ENCODE peak calls at places on chromosomes 13 and 19, in ten cellular contexts. E is body of pancreas, Z is ovary, R is testis, V is A549, U is uterus, T is H54, N is stomach, D is breast epithelium, C is IMR-90. O is an unnamed sample.

GRCh38 chr19:16899566-16900075 is 10.8 kb downstream of the F2RL3 start:
- DNase-seq in E (peak), Z (no peak), R (peak), V (peak), U (no peak), T (peak), N (peak), D (no peak), C (no peak), O (no peak)

GRCh38 chr19:6667114-6667627 is 2.8 kb downstream of the TNFSF14 start:
- DNase-seq in E (no peak), Z (no peak), R (no peak), V (no peak), U (no peak), T (no peak), N (no peak), D (no peak), C (no peak), O (no peak)

GRCh38 chr13:94726425-94726824 is 14.1 kb upstream of the SOX21 start:
- DNase-seq in E (no peak), Z (no peak), R (no peak), V (no peak), U (no peak), T (no peak), N (no peak), D (no peak), C (no peak), O (no peak)

GRCh38 chr13:112034846-112035245 is 32.1 kb upstream of the SOX1 start:
- DNase-seq in E (no peak), Z (no peak), R (no peak), V (no peak), U (no peak), T (no peak), N (no peak), D (no peak), C (no peak), O (no peak)

GRCh38 chr13:21149568-21149967 is 26.8 kb downstream of the SKA3 start:
- DNase-seq in E (no peak), Z (no peak), R (no peak), V (no peak), U (no peak), T (no peak), N (no peak), D (no peak), C (peak), O (no peak)

GRCh38 chr13:53775807-53776206 is 747.2 kb downstream of the OLFM4 start:
- DNase-seq in E (no peak), Z (no peak), R (no peak), V (no peak), U (no peak), T (no peak), N (no peak), D (no peak), C (no peak), O (no peak)

GRCh38 chr13:74090397-74090796 is 43.8 kb downstream of the KLF12 start:
- DNase-seq in E (no peak), Z (no peak), R (no peak), V (no peak), U (no peak), T (no peak), N (no peak), D (no peak), C (peak), O (no peak)

GRCh38 chr13:61833228-61833627 is 417.6 kb upstream of the PCDH20 start:
- DNase-seq in E (no peak), Z (no peak), R (no peak), V (no peak), U (no peak), T (no peak), N (no peak), D (no peak), C (no peak), O (no peak)

GRCh38 chr19:29967623-29968022 is 25.6 kb downstream of the URI1 start:
- DNase-seq in E (no peak), Z (no peak), R (peak), V (no peak), U (no peak), T (no peak), N (no peak), D (no peak), C (peak), O (no peak)

GRCh38 chr13:42380420-42381164 is 108.6 kb downstream of the AKAP11 start:
- DNase-seq in E (no peak), Z (no peak), R (no peak), V (no peak), U (no peak), T (no peak), N (no peak), D (no peak), C (no peak), O (no peak)

GRCh38 chr19:57351867-57352266 is 796 bp downstream of the ZNF304 start:
- DNase-seq in E (no peak), Z (no peak), R (no peak), V (no peak), U (no peak), T (no peak), N (no peak), D (no peak), C (peak), O (no peak)

GRCh38 chr19:18119243-18120105 is 21.9 kb downstream of the MAST3 start:
- DNase-seq in E (peak), Z (no peak), R (no peak), V (no peak), U (no peak), T (no peak), N (no peak), D (no peak), C (no peak), O (no peak)

GRCh38 chr19:38737297-38737865 is 6.9 kb downstream of the CAPN12 start:
- DNase-seq in E (no peak), Z (no peak), R (no peak), V (peak), U (no peak), T (no peak), N (no peak), D (no peak), C (no peak), O (no peak)

GRCh38 chr19:13060964-13061927 is 41.4 kb downstream of the LYL1 start:
- DNase-seq in E (peak), Z (peak), R (peak), V (peak), U (peak), T (peak), N (peak), D (peak), C (peak), O (peak)

GRCh38 chr13:73722120-73722519 is 412.1 kb downstream of the KLF12 start:
- DNase-seq in E (no peak), Z (no peak), R (no peak), V (peak), U (no peak), T (peak), N (no peak), D (no peak), C (peak), O (no peak)

GRCh38 chr19:3984908-3985642 is at the start of gene EEF2:
- DNase-seq in E (peak), Z (peak), R (peak), V (peak), U (peak), T (peak), N (peak), D (peak), C (peak), O (peak)

GRCh38 chr19:12721656-12722565 is 1.8 kb downstream of the TNPO2 start:
- DNase-seq in E (peak), Z (peak), R (peak), V (peak), U (peak), T (no peak), N (peak), D (peak), C (peak), O (peak)

GRCh38 chr13:108961542-108962125 is 332.2 kb downstream of the MYO16 start:
- DNase-seq in E (no peak), Z (no peak), R (no peak), V (peak), U (no peak), T (peak), N (no peak), D (no peak), C (peak), O (no peak)

GRCh38 chr13:39616087-39616694 is 13.2 kb upstream of the LHFPL6 start:
- DNase-seq in E (peak), Z (no peak), R (peak), V (peak), U (peak), T (peak), N (no peak), D (peak), C (peak), O (no peak)

GRCh38 chr19:18412610-18413239 is 6.5 kb upstream of the SSBP4 start:
- DNase-seq in E (no peak), Z (no peak), R (no peak), V (no peak), U (no peak), T (no peak), N (no peak), D (no peak), C (no peak), O (no peak)

GRCh38 chr13:45861352-45861751 is 9.8 kb upstream of the SIAH3 start:
- DNase-seq in E (no peak), Z (no peak), R (no peak), V (no peak), U (no peak), T (no peak), N (no peak), D (no peak), C (peak), O (no peak)

GRCh38 chr13:31945202-31945978 is 86.2 kb upstream of the FRY start:
- DNase-seq in E (peak), Z (no peak), R (peak), V (peak), U (peak), T (no peak), N (peak), D (peak), C (peak), O (peak)

GRCh38 chr13:51220706-51221105 is 1.5 kb upstream of the FAM124A start:
- DNase-seq in E (no peak), Z (no peak), R (no peak), V (no peak), U (no peak), T (no peak), N (no peak), D (no peak), C (no peak), O (no peak)

GRCh38 chr19:13588953-13589833 is 82.9 kb upstream of the CACNA1A start:
- DNase-seq in E (peak), Z (peak), R (peak), V (peak), U (peak), T (peak), N (peak), D (peak), C (peak), O (peak)

GRCh38 chr19:14669940-14670339 is 4.7 kb downstream of the ADGRE3 start:
- DNase-seq in E (no peak), Z (no peak), R (no peak), V (no peak), U (no peak), T (no peak), N (no peak), D (no peak), C (no peak), O (no peak)

GRCh38 chr13:37457594-37457993 is 141.0 kb downstream of the POSTN start:
- DNase-seq in E (no peak), Z (no peak), R (no peak), V (no peak), U (no peak), T (no peak), N (no peak), D (no peak), C (peak), O (no peak)

GRCh38 chr19:35555301-35556005 is 8.0 kb downstream of the ATP4A start:
- DNase-seq in E (peak), Z (no peak), R (no peak), V (peak), U (no peak), T (peak), N (no peak), D (no peak), C (peak), O (no peak)

GRCh38 chr19:42601811-42602443 is 7.2 kb upstream of the CEACAM8 start:
- DNase-seq in E (peak), Z (no peak), R (no peak), V (peak), U (no peak), T (peak), N (no peak), D (no peak), C (peak), O (no peak)

GRCh38 chr13:93227906-93228801 is 1.5 kb downstream of the GPC6 start:
- DNase-seq in E (peak), Z (peak), R (peak), V (peak), U (peak), T (peak), N (peak), D (no peak), C (peak), O (no peak)

GRCh38 chr13:114131581-114132418 is 623 bp downstream of the RASA3 start:
- DNase-seq in E (no peak), Z (peak), R (no peak), V (peak), U (peak), T (no peak), N (no peak), D (no peak), C (no peak), O (no peak)

GRCh38 chr13:110294146-110294545 is 12.8 kb downstream of the COL4A1 start:
- DNase-seq in E (no peak), Z (no peak), R (no peak), V (no peak), U (no peak), T (no peak), N (no peak), D (no peak), C (no peak), O (peak)

GRCh38 chr13:24307211-24308067 is 1.9 kb upstream of the C1QTNF9 start:
- DNase-seq in E (no peak), Z (no peak), R (peak), V (peak), U (no peak), T (no peak), N (peak), D (no peak), C (no peak), O (no peak)

GRCh38 chr19:28472843-28473242 is 740.1 kb downstream of the UQCRFS1 start:
- DNase-seq in E (peak), Z (no peak), R (no peak), V (no peak), U (no peak), T (no peak), N (peak), D (no peak), C (no peak), O (no peak)

GRCh38 chr19:31391518-31391917 is 42.3 kb upstream of the TSHZ3 start:
- DNase-seq in E (no peak), Z (no peak), R (no peak), V (no peak), U (no peak), T (no peak), N (no peak), D (no peak), C (no peak), O (no peak)

GRCh38 chr19:43780706-43781525 is at the start of gene KCNN4:
- DNase-seq in E (no peak), Z (no peak), R (no peak), V (peak), U (no peak), T (peak), N (peak), D (no peak), C (peak), O (no peak)

GRCh38 chr19:35247526-35248309 is 1.1 kb upstream of the LSR start:
- DNase-seq in E (peak), Z (peak), R (peak), V (peak), U (no peak), T (no peak), N (peak), D (peak), C (no peak), O (no peak)

GRCh38 chr13:46176756-46177155 is 5.2 kb downstream of the LCP1 start:
- DNase-seq in E (no peak), Z (no peak), R (no peak), V (no peak), U (no peak), T (no peak), N (no peak), D (no peak), C (no peak), O (no peak)

GRCh38 chr13:37225414-37226047 is 120.1 kb upstream of the CSNK1A1L start:
- DNase-seq in E (no peak), Z (no peak), R (no peak), V (no peak), U (no peak), T (no peak), N (no peak), D (no peak), C (peak), O (no peak)

GRCh38 chr13:33690321-33690720 is 127.6 kb upstream of the RFC3 start:
- DNase-seq in E (no peak), Z (no peak), R (no peak), V (no peak), U (no peak), T (no peak), N (no peak), D (no peak), C (no peak), O (no peak)

GRCh38 chr19:40365613-40366401 is 17.3 kb downstream of the PLD3 start:
- DNase-seq in E (peak), Z (peak), R (peak), V (peak), U (peak), T (peak), N (peak), D (peak), C (peak), O (no peak)

GRCh38 chr19:56312787-56313343 is 1.8 kb downstream of the ZSCAN5A start:
- DNase-seq in E (no peak), Z (no peak), R (no peak), V (no peak), U (no peak), T (no peak), N (no peak), D (no peak), C (no peak), O (no peak)

GRCh38 chr19:56314584-56315075 is at the start of gene ZSCAN5A:
- DNase-seq in E (peak), Z (peak), R (peak), V (peak), U (peak), T (peak), N (peak), D (peak), C (peak), O (peak)

GRCh38 chr19:56312337-56312736 is 2.3 kb downstream of the ZSCAN5A start:
- DNase-seq in E (no peak), Z (no peak), R (no peak), V (no peak), U (no peak), T (no peak), N (no peak), D (no peak), C (no peak), O (no peak)

GRCh38 chr19:56315076-56315828 is 613 bp upstream of the ZSCAN5A start:
- DNase-seq in E (peak), Z (peak), R (peak), V (peak), U (peak), T (peak), N (peak), D (peak), C (peak), O (peak)

GRCh38 chr19:56314018-56314583 is 538 bp downstream of the ZSCAN5A start:
- DNase-seq in E (no peak), Z (no peak), R (no peak), V (no peak), U (no peak), T (peak), N (no peak), D (no peak), C (peak), O (peak)
- TF ChIP-seq POLR2A in E (no peak), Z (no peak), R (no peak), V (no peak), U (no peak), T (no peak), N (no peak), D (no peak), C (no peak), O (no peak)

DNA sequence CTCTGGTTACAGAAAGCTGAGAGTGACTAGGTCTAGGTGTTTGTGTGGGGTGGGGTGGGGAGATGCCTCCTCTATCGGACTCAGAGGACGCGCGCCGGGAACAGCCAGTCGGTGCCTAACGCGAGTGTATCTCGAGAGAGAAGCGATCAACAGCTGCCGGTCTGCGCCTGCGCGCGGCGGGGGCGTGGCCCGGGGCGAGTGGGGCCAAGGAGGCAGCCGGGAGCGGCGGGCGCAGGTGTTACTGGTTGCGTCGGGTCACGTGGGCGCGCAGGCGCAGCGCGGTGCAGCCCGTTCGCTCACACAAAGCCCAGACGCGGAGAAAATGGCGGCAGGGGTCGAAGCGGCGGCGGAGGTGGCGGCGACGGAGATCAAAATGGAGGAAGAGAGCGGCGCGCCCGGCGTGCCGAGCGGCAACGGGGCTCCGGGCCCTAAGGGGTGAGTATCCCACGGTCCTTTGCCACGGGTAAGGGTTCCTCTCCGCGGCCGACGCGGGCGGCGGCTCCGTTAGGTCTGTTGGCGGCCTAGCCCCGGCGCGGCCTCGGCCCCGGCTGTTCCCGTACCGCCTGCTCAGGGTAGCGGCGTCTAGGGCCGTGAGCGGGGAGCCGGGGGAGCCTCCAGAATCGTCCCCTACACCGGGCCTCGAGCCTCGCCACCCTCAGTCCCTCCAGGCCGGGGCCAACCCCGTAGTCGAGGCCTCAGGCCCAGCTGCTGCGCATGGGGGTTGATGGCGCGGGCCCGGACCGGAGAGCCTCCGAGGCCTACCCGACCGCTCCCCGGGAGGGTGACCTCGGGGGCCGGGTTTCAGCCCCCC is at the start of gene HNRNPM:
- DNase-seq in E (peak), Z (peak), R (peak), V (peak), U (peak), T (peak), N (peak), D (peak), C (peak), O (peak)
- TF ChIP-seq POLR2A in E (peak), Z (peak), R (peak), V (peak), U (peak), T (peak), N (peak), D (peak), C (peak), O (peak)

DNA sequence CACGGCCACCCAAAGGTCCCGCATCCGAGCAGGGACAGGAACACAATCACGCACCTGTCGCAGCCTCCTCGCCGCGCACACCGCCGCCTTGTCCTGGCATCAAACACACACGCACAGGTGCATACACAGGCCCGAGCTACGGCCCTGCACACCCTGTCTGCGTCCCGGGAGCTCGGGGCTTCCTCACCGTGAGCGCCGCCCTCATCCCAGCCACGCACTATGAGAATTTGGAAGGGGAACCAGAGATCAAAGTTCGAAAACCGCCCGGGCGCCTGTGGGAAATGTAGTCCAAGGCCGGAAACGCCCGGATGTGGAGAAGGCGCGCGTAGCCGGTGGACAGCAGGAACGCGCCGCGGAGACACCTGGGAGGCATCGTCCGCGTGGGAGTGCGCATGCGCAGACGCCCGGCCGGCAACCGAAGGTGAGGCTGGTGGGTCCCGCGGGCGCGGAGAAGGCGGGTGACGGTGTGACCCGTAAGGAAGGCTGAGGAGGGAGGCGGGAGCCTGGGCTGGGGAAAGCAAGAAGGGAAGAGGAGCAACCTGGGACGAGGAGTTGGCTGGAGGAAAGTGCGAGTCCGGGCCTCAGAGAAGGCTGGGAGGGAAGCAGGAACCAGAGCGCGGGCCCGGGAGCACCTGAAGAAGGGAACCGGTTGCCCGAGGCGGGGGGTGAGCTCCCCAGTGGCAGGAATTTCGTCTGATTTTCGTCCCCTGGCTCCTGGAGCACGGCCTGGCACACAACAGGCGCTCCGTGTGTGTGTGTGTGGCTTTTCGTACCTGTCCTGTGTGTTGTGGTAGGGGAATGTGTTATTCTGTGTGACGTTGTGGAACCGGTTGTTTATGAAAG is at the start of gene ZNF567:
- DNase-seq in E (peak), Z (peak), R (peak), V (peak), U (peak), T (peak), N (peak), D (peak), C (peak), O (peak)
- TF ChIP-seq POLR2A in E (peak), Z (peak), R (no peak), V (peak), U (peak), T (peak), N (no peak), D (peak), C (no peak), O (peak)

GRCh38 chr13:20131057-20131832 is 29.6 kb downstream of the GJA3 start:
- DNase-seq in E (no peak), Z (no peak), R (no peak), V (no peak), U (no peak), T (no peak), N (no peak), D (no peak), C (no peak), O (no peak)
- TF ChIP-seq POLR2A in E (no peak), Z (no peak), R (no peak), V (no peak), U (no peak), T (no peak), N (no peak), D (no peak), C (no peak), O (no peak)

GRCh38 chr13:22594041-22594440 is 586.7 kb upstream of the SGCG start:
- DNase-seq in E (no peak), Z (no peak), R (no peak), V (no peak), U (no peak), T (no peak), N (no peak), D (no peak), C (no peak), O (no peak)
- TF ChIP-seq POLR2A in E (no peak), Z (no peak), R (no peak), V (no peak), U (no peak), T (no peak), N (no peak), D (no peak), C (no peak), O (no peak)